ENCODE peak calls at places on chromosomes 16 and 17, in five cellular contexts. U is HT-29; G is stimulated activated naive CD8-positive, alpha-beta T cell treated with anti-CD3 and anti-CD28 coated beads, Interleukin-15, amount 100 ng/mL, for 72 hours; N is stimulated activated CD8-positive, alpha-beta memory T cell treated with anti-CD3 and anti-CD28 coated beads, Interleukin-2, amount 100 ng/mL, for 1 hour; R is GM12865. M is an unnamed sample.

GRCh38 chr16:11409398-11409797 is 64.1 kb downstream of the RMI2 start:
- DNase-seq in N (no peak), U (no peak), G (no peak), R (no peak), M (no peak)

GRCh38 chr16:84884311-84885023 is 64.7 kb downstream of the CRISPLD2 start:
- DNase-seq in G (no peak), U (peak; percentile 12), N (no peak), R (no peak), M (no peak)

GRCh38 chr17:31568140-31568938 is 176.9 kb downstream of the RAB11FIP4 start:
- DNase-seq in R (no peak), U (no peak), G (no peak), N (no peak), M (no peak)

GRCh38 chr16:67155305-67156145 is 4.2 kb downstream of the TRADD start:
- DNase-seq in N (peak; percentile 52), R (peak; percentile 84), G (peak; percentile 83), U (peak; percentile 75), M (peak; percentile 89)

GRCh38 chr17:50863221-50863843 is 2.8 kb downstream of the TOB1 start:
- DNase-seq in R (peak; percentile 63), G (no peak), N (no peak), U (peak; percentile 73), M (peak; percentile 53)

GRCh38 chr17:45364531-45365390 is 47.9 kb upstream of the MAP3K14 start:
- DNase-seq in R (no peak), U (no peak), N (no peak), G (no peak), M (no peak)

GRCh38 chr17:40309031-40309937 is at the start of gene RARA:
- DNase-seq in U (peak; percentile 58), R (peak; percentile 54), N (no peak), G (no peak), M (no peak)

GRCh38 chr17:42577532-42578281 is at the start of gene PSMC3IP:
- DNase-seq in U (peak; percentile 94), G (peak; percentile 90), R (peak; percentile 97), N (peak; percentile 73), M (peak; percentile 96)

GRCh38 chr16:648071-648785 is 937 bp upstream of the WDR90 start:
- DNase-seq in G (peak; percentile 34), U (peak; percentile 75), R (peak; percentile 76), N (no peak), M (peak; percentile 88)

GRCh38 chr17:549197-550040 is 165.2 kb downstream of the VPS53 start:
- DNase-seq in G (no peak), R (no peak), N (no peak), U (no peak), M (no peak)

GRCh38 chr17:34797724-34798123 is 163.5 kb downstream of the CCT6B start:
- DNase-seq in G (no peak), N (no peak), U (peak; percentile 57), R (peak; percentile 19), M (peak; percentile 47)

GRCh38 chr17:75830168-75831031 is 13.8 kb downstream of the UNC13D start:
- DNase-seq in U (no peak), N (no peak), G (peak; percentile 41), R (no peak), M (no peak)

GRCh38 chr16:68360547-68360946 is 49.7 kb downstream of the PRMT7 start:
- DNase-seq in N (no peak), R (no peak), G (no peak), U (no peak), M (no peak)

GRCh38 chr17:29726721-29727252 is 104.1 kb upstream of the CORO6 start:
- DNase-seq in N (no peak), R (peak; percentile 69), G (no peak), U (no peak), M (no peak)

GRCh38 chr16:1193143-1193824 is 31.8 kb downstream of the TPSG1 start:
- DNase-seq in N (no peak), U (peak; percentile 48), R (no peak), G (no peak), M (no peak)

GRCh38 chr17:2259769-2260536 is 43.6 kb downstream of the SMG6 start:
- DNase-seq in R (peak; percentile 95), N (peak; percentile 28), G (peak; percentile 78), U (no peak), M (no peak)

GRCh38 chr16:67651847-67652246 is 6.9 kb downstream of the CARMIL2 start:
- DNase-seq in R (no peak), G (no peak), U (no peak), N (no peak), M (no peak)

GRCh38 chr17:79573196-79573929 is 37.5 kb downstream of the RBFOX3 start:
- DNase-seq in U (no peak), N (no peak), R (no peak), G (no peak), M (no peak)

GRCh38 chr17:77365584-77366186 is 224.9 kb downstream of the SEC14L1 start:
- DNase-seq in N (no peak), R (no peak), U (peak; percentile 50), G (no peak), M (no peak)

GRCh38 chr17:82029391-82029790 is 2.1 kb upstream of the RAC3 start:
- DNase-seq in U (no peak), R (no peak), G (no peak), N (no peak), M (no peak)

GRCh38 chr16:87317766-87318121 is 552 bp upstream of the C16orf95 start:
- DNase-seq in N (no peak), U (no peak), R (peak; percentile 69), G (no peak), M (peak; percentile 59)

GRCh38 chr17:83180996-83181481 is 101.6 kb downstream of the METRNL start:
- DNase-seq in R (no peak), G (no peak), U (no peak), N (no peak), M (no peak)

GRCh38 chr16:84294196-84295142 is at the start of gene WFDC1:
- DNase-seq in R (no peak), N (no peak), G (no peak), U (no peak), M (no peak)

GRCh38 chr16:798666-799065 is 1.9 kb downstream of the GNG13 start:
- DNase-seq in R (no peak), G (no peak), U (no peak), N (no peak), M (no peak)

GRCh38 chr17:36727577-36727976 is 126.2 kb downstream of the MRM1 start:
- DNase-seq in G (no peak), U (no peak), N (no peak), R (no peak), M (no peak)

GRCh38 chr17:47315451-47316266 is 8.1 kb upstream of the EFCAB13 start:
- DNase-seq in U (peak; percentile 68), N (no peak), G (peak; percentile 11), R (peak; percentile 79), M (peak; percentile 65)

GRCh38 chr17:8121531-8122390 is 2.1 kb downstream of the HES7 start:
- DNase-seq in R (peak; percentile 86), N (no peak), G (peak; percentile 81), U (peak; percentile 57), M (peak; percentile 81)

GRCh38 chr17:37650419-37651003 is 7.3 kb upstream of the DDX52 start:
- DNase-seq in N (no peak), G (no peak), R (peak; percentile 31), U (peak; percentile 84), M (peak; percentile 48)

GRCh38 chr17:56870163-56870651 is 36.3 kb downstream of the DGKE start:
- DNase-seq in N (no peak), U (no peak), G (no peak), R (peak; percentile 76), M (no peak)

GRCh38 chr17:82863941-82864720 is 24.3 kb upstream of the ZNF750 start:
- DNase-seq in R (peak; percentile 97), U (peak; percentile 30), N (peak; percentile 82), G (peak; percentile 81), M (peak; percentile 34)

GRCh38 chr16:81313731-81314602 is 795 bp upstream of the GAN start:
- DNase-seq in R (peak; percentile 1), U (no peak), G (peak; percentile 2), N (no peak), M (no peak)

GRCh38 chr17:17183744-17184143 is 22.4 kb downstream of the PLD6 start:
- DNase-seq in R (no peak), U (no peak), G (no peak), N (no peak), M (no peak)

GRCh38 chr16:85077576-85078125 is 34.6 kb downstream of the CIBAR2 start:
- DNase-seq in G (no peak), U (no peak), R (no peak), N (no peak), M (no peak)

GRCh38 chr17:74601944-74602572 is 10.0 kb upstream of the CD300LD start:
- DNase-seq in R (peak; percentile 60), U (peak; percentile 56), G (peak; percentile 25), N (no peak), M (peak; percentile 70)

GRCh38 chr17:47188266-47188665 is 829 bp downstream of the CDC27 start:
- DNase-seq in U (peak; percentile 40), G (no peak), N (no peak), R (peak; percentile 55), M (peak; percentile 22)

M was measured in RPMI8226.